ENCODE peak calls at places on chromosomes 12 and 14, in four cellular contexts. R is CD8-positive, alpha-beta T cell; V is HFFc6; K is ELF-1. X is an unnamed sample.

GRCh38 chr14:76546426-76547221 is 170.7 kb downstream of the ESRRB start:
- DNase-seq in R (no peak), V (peak; percentile 3), K (peak; percentile 77), X (peak; percentile 73)

GRCh38 chr14:96042218-96042930 is 3.2 kb downstream of the C14orf132 start:
- DNase-seq in R (no peak), V (peak; percentile 33), K (no peak), X (no peak)

GRCh38 chr12:96094201-96094600 is 58.8 kb upstream of the LTA4H start:
- DNase-seq in R (no peak), V (no peak), K (peak; percentile 91), X (no peak)

GRCh38 chr12:84644936-84645335 is 267.7 kb downstream of the SLC6A15 start:
- DNase-seq in R (no peak), V (no peak), K (no peak), X (no peak)

GRCh38 chr14:92670177-92670576 is 78.2 kb downstream of the LGMN start:
- DNase-seq in R (no peak), V (peak; percentile 64), K (no peak), X (no peak)

GRCh38 chr14:102835959-102836358 is 58.7 kb downstream of the TRAF3 start:
- DNase-seq in R (no peak), V (no peak), K (no peak), X (no peak)

GRCh38 chr14:91241848-91242247 is 2.7 kb downstream of the GPR68 start:
- DNase-seq in R (no peak), V (no peak), K (no peak), X (no peak)

GRCh38 chr14:84874436-84874835 is 655.5 kb upstream of the FLRT2 start:
- DNase-seq in R (no peak), V (no peak), K (no peak), X (no peak)

GRCh38 chr12:88339966-88340365 is 197.9 kb downstream of the TMTC3 start:
- DNase-seq in R (no peak), V (peak; percentile 13), K (no peak), X (no peak)

GRCh38 chr14:55913324-55914035 is 204.7 kb upstream of the PELI2 start:
- DNase-seq in R (no peak), V (no peak), K (no peak), X (no peak)

GRCh38 chr14:103684471-103684870 is 30.8 kb downstream of the XRCC3 start:
- DNase-seq in R (no peak), V (no peak), K (no peak), X (no peak)

GRCh38 chr12:27595231-27595642 is 71.2 kb downstream of the PPFIBP1 start:
- DNase-seq in R (no peak), V (peak; percentile 93), K (peak; percentile 21), X (peak; percentile 54)